ENCODE peak calls at places on chromosomes 16 and 17, in six cellular contexts. S, W, B, Y, O and D are unnamed samples.
A peak's percentile ranks its signal among the peaks of the same experiment; 100 is the strongest.

GRCh38 chr17:83056583-83057396 is 22.6 kb upstream of the METRNL start:
- DNase-seq in S (no peak), W (no peak), B (no peak), Y (no peak), O (no peak), D (peak; percentile 28)

GRCh38 chr16:24950275-24950674 is 64.9 kb downstream of the ARHGAP17 start:
- DNase-seq in S (peak; percentile 84), W (peak; percentile 23), B (no peak), Y (no peak), O (no peak), D (no peak)

GRCh38 chr16:87507351-87508069 is 14.7 kb upstream of the ZCCHC14 start:
- DNase-seq in S (no peak), W (no peak), B (no peak), Y (no peak), O (no peak), D (no peak)

GRCh38 chr17:47653442-47653841 is 3.7 kb downstream of the KPNB1 start:
- DNase-seq in S (no peak), W (no peak), B (no peak), Y (no peak), O (no peak), D (no peak)

GRCh38 chr16:53029971-53030370 is 22.7 kb downstream of the CHD9NB start:
- DNase-seq in S (no peak), W (no peak), B (no peak), Y (no peak), O (no peak), D (no peak)

GRCh38 chr17:13643196-13643595 is 41.5 kb upstream of the HS3ST3A1 start:
- DNase-seq in S (no peak), W (no peak), B (no peak), Y (peak; percentile 76), O (no peak), D (peak; percentile 35)

GRCh38 chr17:22123536-22124281 is 431.4 kb downstream of the KCNJ18 start:
- DNase-seq in S (no peak), W (no peak), B (no peak), Y (no peak), O (no peak), D (no peak)

GRCh38 chr16:24045641-24046040 is 209.9 kb downstream of the PRKCB start:
- DNase-seq in S (no peak), W (no peak), B (peak; percentile 81), Y (peak; percentile 32), O (no peak), D (peak; percentile 90)

GRCh38 chr16:15573274-15573895 is 69.6 kb downstream of the MARF1 start:
- DNase-seq in S (no peak), W (no peak), B (no peak), Y (no peak), O (no peak), D (no peak)

GRCh38 chr17:59010026-59010425 is 96.7 kb downstream of the TRIM37 start:
- DNase-seq in S (no peak), W (no peak), B (no peak), Y (no peak), O (peak; percentile 25), D (no peak)

GRCh38 chr17:78838574-78839005 is 2.0 kb downstream of the USP36 start:
- DNase-seq in S (no peak), W (no peak), B (no peak), Y (no peak), O (no peak), D (no peak)

GRCh38 chr16:72311426-72311825 is 139.5 kb upstream of the PMFBP1 start:
- DNase-seq in S (peak; percentile 13), W (peak; percentile 22), B (no peak), Y (no peak), O (no peak), D (no peak)

GRCh38 chr16:71426069-71426879 is 15.6 kb downstream of the TLE7 start:
- DNase-seq in S (peak; percentile 90), W (peak; percentile 86), B (peak; percentile 94), Y (peak; percentile 90), O (peak; percentile 61), D (peak; percentile 95)

GRCh38 chr16:28925386-28926228 is 569 bp upstream of the RABEP2 start:
- DNase-seq in S (peak; percentile 68), W (peak; percentile 84), B (peak; percentile 36), Y (no peak), O (no peak), D (no peak)

GRCh38 chr17:27635275-27635823 is 4.4 kb downstream of the LGALS9 start:
- DNase-seq in S (no peak), W (no peak), B (no peak), Y (no peak), O (no peak), D (no peak)

GRCh38 chr17:4648741-4649140 is 7.3 kb upstream of the ALOX15 start:
- DNase-seq in S (no peak), W (no peak), B (no peak), Y (no peak), O (no peak), D (no peak)

DNA sequence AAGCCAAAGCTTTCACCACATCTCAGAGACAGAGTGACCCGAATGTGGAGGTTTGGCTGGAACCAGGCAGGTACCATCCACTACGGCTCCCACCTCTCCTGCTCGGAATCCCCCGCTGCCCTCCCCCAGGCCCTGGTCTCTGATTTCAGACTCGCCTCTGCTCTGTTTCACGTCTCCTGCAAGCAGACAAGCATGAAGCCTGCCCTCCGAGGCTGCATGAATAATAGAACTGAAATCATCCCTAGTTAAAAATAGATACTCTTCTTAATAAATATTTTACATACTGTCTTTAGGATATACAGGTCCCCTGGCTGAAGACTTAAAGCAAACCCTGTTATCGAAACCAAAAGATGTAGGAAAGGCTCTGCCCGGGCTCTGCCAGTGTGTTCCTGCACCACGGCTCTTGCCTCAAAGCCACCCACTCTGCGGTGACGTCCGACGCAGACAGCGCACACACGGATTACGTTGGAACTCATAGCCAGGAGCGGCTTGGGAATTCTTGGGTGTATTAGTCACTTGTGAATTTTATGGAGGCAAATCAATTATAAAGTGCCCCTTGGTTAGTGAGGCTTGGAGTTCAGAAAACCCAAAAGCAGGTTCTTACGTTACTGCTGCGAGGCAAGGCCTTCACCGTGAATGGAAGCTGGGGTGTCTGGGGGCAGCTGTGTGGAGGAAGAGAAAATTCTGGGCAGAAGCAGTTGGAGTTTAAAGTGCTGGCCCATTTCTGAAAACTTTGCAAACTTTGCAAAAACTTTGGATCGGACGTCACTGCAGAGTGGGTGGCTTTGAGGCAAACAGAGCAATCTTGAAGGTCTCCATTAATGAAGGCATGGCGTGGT is 25.6 kb upstream of the NPTX1 start:
- DNase-seq in S (peak; percentile 97), W (no peak), B (no peak), Y (no peak), O (peak; percentile 35), D (no peak)
- H3K4me2 ChIP-seq in S (peak overlapping the region; percentile 23), W (no peak overlapping the region), B (no peak overlapping the region), Y (no peak overlapping the region), O (no peak overlapping the region), D (no peak overlapping the region)

DNA sequence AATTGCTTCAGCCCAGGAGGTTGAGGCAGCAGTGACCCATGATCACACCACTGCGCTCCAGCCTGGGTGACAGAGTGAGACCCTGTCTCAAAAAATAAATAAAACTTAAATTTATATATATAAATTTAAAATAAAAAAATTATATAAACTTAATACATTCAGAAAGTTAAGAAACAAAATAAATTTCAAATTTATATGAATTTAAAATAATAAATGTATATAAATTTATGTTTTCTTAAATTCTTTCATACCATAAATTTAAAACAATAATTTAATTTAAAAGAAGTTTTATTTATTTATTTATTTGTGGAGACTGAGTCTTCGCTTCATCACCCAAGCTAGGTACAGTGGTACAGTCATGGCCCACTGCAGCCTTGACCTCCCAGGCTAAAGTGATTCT is 20.2 kb downstream of the LYRM1 start:
- DNase-seq in S (no peak), W (no peak), B (no peak), Y (no peak), O (no peak), D (no peak)
- H2AFZ ChIP-seq in S (no peak overlapping the region), W (no peak overlapping the region), B (no peak overlapping the region), Y (no peak overlapping the region), O (no peak overlapping the region), D (no peak overlapping the region)

GRCh38 chr17:64507418-64507766 is 615 bp downstream of the CEP95 start:
- DNase-seq in S (peak; percentile 68), W (peak; percentile 90), B (no peak), Y (peak; percentile 71), O (no peak), D (peak; percentile 35)
- H2BK5ac ChIP-seq in S (peak overlapping the region; percentile 89), W (no peak overlapping the region), B (peak overlapping the region; percentile 98), Y (peak overlapping the region; percentile 99), O (peak overlapping the region; percentile 3), D (no peak overlapping the region)

GRCh38 chr17:1574697-1575471 is 12.3 kb upstream of the PITPNA start:
- DNase-seq in S (no peak), W (no peak), B (no peak), Y (no peak), O (no peak), D (peak; percentile 90)
- H3K4me2 ChIP-seq in S (no peak overlapping the region), W (no peak overlapping the region), B (peak overlapping the region; percentile 42), Y (no peak overlapping the region), O (no peak overlapping the region), D (no peak overlapping the region)

DNA sequence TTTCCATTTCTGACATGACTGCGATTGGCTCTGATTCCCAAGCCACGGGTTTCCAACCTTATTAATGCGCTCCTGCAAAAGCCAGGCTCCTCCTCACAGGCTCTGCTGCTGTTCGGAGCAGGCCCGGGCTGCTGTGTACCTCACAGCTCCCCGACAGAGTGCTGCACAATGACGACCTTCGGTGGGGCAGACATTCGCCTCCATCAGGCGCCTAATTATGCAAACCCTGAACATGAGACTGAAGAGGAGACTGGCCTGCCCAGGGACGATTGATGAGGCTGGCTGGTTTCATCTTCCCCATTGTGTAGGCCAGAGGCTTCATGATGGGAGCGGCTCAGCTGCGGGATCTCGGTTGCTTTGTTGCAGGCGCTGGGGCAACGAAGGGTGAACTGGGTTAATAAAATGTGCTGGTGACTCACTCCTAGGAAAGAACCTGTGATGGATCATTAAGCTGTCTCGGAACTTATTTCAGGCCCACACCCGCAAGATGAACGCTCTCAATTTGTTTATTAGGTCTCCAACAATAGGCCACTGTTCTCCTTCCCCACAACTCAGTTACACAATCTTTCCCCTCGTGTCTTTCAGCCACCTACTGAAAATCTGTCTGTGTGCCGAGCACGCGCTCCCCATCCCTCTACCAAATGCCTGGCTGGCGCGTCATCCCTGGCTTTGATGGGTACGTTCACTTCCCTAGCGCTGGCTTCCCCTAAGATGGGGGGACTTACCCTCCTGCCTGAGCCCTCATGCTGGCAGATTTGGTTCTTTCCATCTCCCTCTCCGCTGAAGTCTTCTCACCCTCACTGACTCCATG is 27.2 kb upstream of the TOB1 start:
- DNase-seq in S (peak; percentile 52), W (peak; percentile 31), B (no peak), Y (no peak), O (no peak), D (no peak)
- H2AFZ ChIP-seq in S (peak overlapping the region; percentile 78), W (peak overlapping the region; percentile 94), B (peak overlapping the region; percentile 96), Y (peak overlapping the region; percentile 76), O (no peak overlapping the region), D (no peak overlapping the region)

GRCh38 chr16:71540-72341 is 690 bp downstream of the RHBDF1 start:
- DNase-seq in S (peak; percentile 76), W (peak; percentile 90), B (no peak), Y (peak; percentile 29), O (peak; percentile 91), D (peak; percentile 92)
- H2BK5ac ChIP-seq in S (peak overlapping the region; percentile 82), W (peak overlapping the region; percentile 66), B (peak overlapping the region; percentile 66), Y (peak overlapping the region; percentile 79), O (peak overlapping the region; percentile 90), D (no peak overlapping the region)

GRCh38 chr16:57483725-57484514 is 2.4 kb downstream of the DOK4 start:
- DNase-seq in S (no peak), W (no peak), B (no peak), Y (no peak), O (peak; percentile 19), D (no peak)
- H3K4me2 ChIP-seq in S (no peak overlapping the region), W (no peak overlapping the region), B (no peak overlapping the region), Y (no peak overlapping the region), O (peak overlapping the region; percentile 88), D (no peak overlapping the region)

GRCh38 chr17:81292450-81292849 is 2.7 kb downstream of the SLC38A10 start:
- DNase-seq in S (no peak), W (no peak), B (no peak), Y (no peak), O (no peak), D (no peak)
- H2AFZ ChIP-seq in S (no peak overlapping the region), W (no peak overlapping the region), B (no peak overlapping the region), Y (no peak overlapping the region), O (no peak overlapping the region), D (no peak overlapping the region)